ENCODE peak calls at places on chromosomes 1 and 21, in ten cellular contexts. R, U, Z, W, K, L, P, I, E and T are unnamed samples.

GRCh38 chr1:53585116-53585515 is 125.9 kb downstream of the DMRTB1 start:
- DNase-seq in R (no peak), U (peak), Z (peak), W (no peak), K (no peak), L (peak), P (no peak), I (peak), E (no peak), T (no peak)

GRCh38 chr1:224510880-224511645 is 76.5 kb upstream of the WDR26 start:
- DNase-seq in R (no peak), U (no peak), Z (no peak), W (peak), K (peak), L (no peak), P (no peak), I (no peak), E (no peak), T (no peak)

GRCh38 chr21:46029201-46029924 is 47.8 kb downstream of the COL6A1 start:
- DNase-seq in R (no peak), U (no peak), Z (no peak), W (no peak), K (peak), L (no peak), P (no peak), I (no peak), E (no peak), T (no peak)

GRCh38 chr1:3075666-3076387 is 6.8 kb downstream of the PRDM16 start:
- DNase-seq in R (no peak), U (no peak), Z (no peak), W (no peak), K (no peak), L (no peak), P (no peak), I (no peak), E (no peak), T (no peak)

GRCh38 chr1:8070381-8070811 is 44.3 kb upstream of the ERRFI1 start:
- DNase-seq in R (peak), U (no peak), Z (no peak), W (peak), K (no peak), L (no peak), P (no peak), I (no peak), E (no peak), T (peak)

GRCh38 chr1:29123871-29124365 is at the start of gene TMEM200B:
- DNase-seq in R (peak), U (no peak), Z (no peak), W (no peak), K (no peak), L (peak), P (peak), I (no peak), E (peak), T (no peak)

GRCh38 chr1:4794020-4794780 is 139.8 kb downstream of the AJAP1 start:
- DNase-seq in R (no peak), U (no peak), Z (no peak), W (no peak), K (no peak), L (no peak), P (no peak), I (no peak), E (no peak), T (no peak)

GRCh38 chr1:156750932-156751723 is at the start of gene HDGF:
- DNase-seq in R (peak), U (no peak), Z (no peak), W (peak), K (peak), L (peak), P (peak), I (peak), E (peak), T (no peak)

GRCh38 chr1:81752840-81753239 is 47.9 kb upstream of the ADGRL2 start:
- DNase-seq in R (no peak), U (no peak), Z (no peak), W (no peak), K (no peak), L (no peak), P (no peak), I (no peak), E (no peak), T (no peak)

GRCh38 chr1:217494767-217495166 is 136.1 kb downstream of the GPATCH2 start:
- DNase-seq in R (no peak), U (no peak), Z (no peak), W (no peak), K (no peak), L (no peak), P (no peak), I (no peak), E (no peak), T (no peak)

GRCh38 chr1:109319114-109319513 is 12.3 kb upstream of the MYBPHL start:
- DNase-seq in R (no peak), U (no peak), Z (no peak), W (no peak), K (no peak), L (no peak), P (no peak), I (no peak), E (no peak), T (no peak)

GRCh38 chr1:183065168-183065670 is 42.0 kb downstream of the LAMC1 start:
- DNase-seq in R (no peak), U (no peak), Z (no peak), W (no peak), K (no peak), L (no peak), P (no peak), I (no peak), E (no peak), T (no peak)